ENCODE peak calls at places on chromosome 10, in ten cellular contexts. L, Y, M, E, T, G, A, P, C and B are unnamed samples.

GRCh38 chr10:18647945-18648344 is 3.4 kb downstream of the NSUN6 start:
- DNase-seq in L (no peak), Y (no peak), M (no peak), E (no peak), T (no peak), G (no peak), A (no peak), P (no peak), C (no peak), B (no peak)

GRCh38 chr10:109889867-109890266 is 33.4 kb downstream of the XPNPEP1 start:
- DNase-seq in L (peak; percentile 92), Y (no peak), M (no peak), E (peak; percentile 89), T (no peak), G (no peak), A (no peak), P (no peak), C (no peak), B (no peak)

GRCh38 chr10:120969219-120969645 is 118.1 kb downstream of the WDR11 start:
- DNase-seq in L (peak; percentile 20), Y (no peak), M (no peak), E (peak; percentile 88), T (no peak), G (no peak), A (no peak), P (no peak), C (no peak), B (no peak)

GRCh38 chr10:124285587-124286527 is 132.9 kb downstream of the OAT start:
- DNase-seq in L (no peak), Y (no peak), M (no peak), E (no peak), T (peak; percentile 13), G (no peak), A (peak; percentile 17), P (no peak), C (peak; percentile 31), B (no peak)

GRCh38 chr10:123997486-123998196 is 95.8 kb downstream of the CHST15 start:
- DNase-seq in L (peak; percentile 99), Y (no peak), M (no peak), E (peak; percentile 99), T (no peak), G (peak; percentile 39), A (no peak), P (no peak), C (peak; percentile 70), B (peak; percentile 72)

GRCh38 chr10:34522542-34522941 is 292.6 kb downstream of the PARD3 start:
- DNase-seq in L (peak; percentile 26), Y (no peak), M (peak; percentile 55), E (no peak), T (no peak), G (no peak), A (no peak), P (peak; percentile 14), C (no peak), B (no peak)

GRCh38 chr10:74822583-74823089 is 3.8 kb upstream of the KAT6B start:
- DNase-seq in L (peak; percentile 85), Y (no peak), M (no peak), E (no peak), T (no peak), G (no peak), A (no peak), P (no peak), C (no peak), B (no peak)

GRCh38 chr10:96902762-96903358 is 70.8 kb downstream of the LCOR start:
- DNase-seq in L (no peak), Y (no peak), M (no peak), E (no peak), T (no peak), G (no peak), A (no peak), P (no peak), C (no peak), B (no peak)

GRCh38 chr10:5961405-5962100 is 15.8 kb downstream of the IL15RA start:
- DNase-seq in L (no peak), Y (no peak), M (no peak), E (no peak), T (no peak), G (no peak), A (peak; percentile 30), P (no peak), C (no peak), B (no peak)

GRCh38 chr10:84329094-84329611 is 764 bp downstream of the CCSER2 start:
- DNase-seq in L (peak; percentile 65), Y (peak; percentile 62), M (no peak), E (peak; percentile 57), T (no peak), G (no peak), A (no peak), P (peak; percentile 32), C (no peak), B (no peak)

GRCh38 chr10:4947039-4947634 is 16.1 kb upstream of the AKR1C1 start:
- DNase-seq in L (peak; percentile 15), Y (no peak), M (no peak), E (no peak), T (no peak), G (no peak), A (no peak), P (no peak), C (no peak), B (no peak)

GRCh38 chr10:118590334-118590733 is 5.1 kb downstream of the PRLHR start:
- DNase-seq in L (peak; percentile 8), Y (no peak), M (peak; percentile 96), E (peak; percentile 45), T (peak; percentile 46), G (no peak), A (no peak), P (no peak), C (no peak), B (no peak)

GRCh38 chr10:19889279-19889678 is 73.0 kb downstream of the PLXDC2 start:
- DNase-seq in L (peak; percentile 69), Y (no peak), M (no peak), E (peak; percentile 51), T (no peak), G (no peak), A (no peak), P (no peak), C (no peak), B (no peak)

GRCh38 chr10:67815571-67816059 is 22.4 kb downstream of the DNAJC12 start:
- DNase-seq in L (peak; percentile 76), Y (no peak), M (peak; percentile 69), E (no peak), T (no peak), G (no peak), A (no peak), P (no peak), C (no peak), B (no peak)

DNA sequence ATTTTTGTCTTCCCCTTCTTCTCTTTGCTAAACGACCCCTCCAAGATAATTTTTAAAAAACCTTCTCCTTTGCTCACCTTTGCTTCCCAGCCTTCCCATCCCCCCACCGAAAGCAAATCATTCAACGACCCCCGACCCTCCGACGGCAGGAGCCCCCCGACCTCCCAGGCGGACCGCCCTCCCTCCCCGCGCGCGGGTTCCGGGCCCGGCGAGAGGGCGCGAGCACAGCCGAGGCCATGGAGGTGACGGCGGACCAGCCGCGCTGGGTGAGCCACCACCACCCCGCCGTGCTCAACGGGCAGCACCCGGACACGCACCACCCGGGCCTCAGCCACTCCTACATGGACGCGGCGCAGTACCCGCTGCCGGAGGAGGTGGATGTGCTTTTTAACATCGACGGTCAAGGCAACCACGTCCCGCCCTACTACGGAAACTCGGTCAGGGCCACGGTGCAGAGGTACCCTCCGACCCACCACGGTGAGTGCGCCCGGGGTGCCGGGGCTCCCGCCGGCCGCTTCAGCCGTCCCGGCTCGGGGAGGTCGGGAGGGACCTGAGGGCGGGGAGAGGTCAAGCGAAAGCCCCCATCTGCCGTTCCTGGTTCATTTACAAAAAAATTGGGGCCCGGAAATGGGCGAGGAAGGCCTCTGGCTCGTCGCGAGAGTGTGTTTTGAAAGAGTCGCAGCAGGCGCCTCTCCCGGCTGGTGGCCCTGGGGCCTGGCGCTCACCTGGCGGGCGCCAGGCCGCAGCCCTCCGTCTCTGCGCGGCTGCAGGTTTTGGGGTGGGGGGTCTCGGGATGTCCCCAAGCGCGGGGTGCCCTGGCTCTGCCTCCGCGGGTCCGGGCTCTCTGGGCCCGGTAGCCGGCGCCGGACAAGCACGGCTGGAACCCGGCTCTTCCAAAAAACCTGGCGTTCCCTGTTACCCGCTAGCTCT is 1.2 kb downstream of the GATA3 start:
- DNase-seq in L (no peak), Y (no peak), M (no peak), E (peak; percentile 35), T (no peak), G (no peak), A (no peak), P (no peak), C (no peak), B (no peak)
- H3K4me3 ChIP-seq in L (no peak overlapping the region), Y (peak overlapping the region; percentile 84), M (no peak overlapping the region), E (peak overlapping the region; percentile 87), T (peak overlapping the region; percentile 53), G (peak overlapping the region; percentile 62), A (no peak overlapping the region), P (peak overlapping the region; percentile 59), C (peak overlapping the region; percentile 55), B (peak overlapping the region; percentile 74)

GRCh38 chr10:79149662-79150443 is 81.1 kb downstream of the ZMIZ1 start:
- DNase-seq in L (peak; percentile 73), Y (peak; percentile 18), M (no peak), E (peak; percentile 81), T (peak; percentile 63), G (peak; percentile 60), A (no peak), P (no peak), C (peak; percentile 94), B (no peak)
- H3K4me3 ChIP-seq in L (no peak overlapping the region), Y (no peak overlapping the region), M (no peak overlapping the region), E (no peak overlapping the region), T (no peak overlapping the region), G (no peak overlapping the region), A (no peak overlapping the region), P (no peak overlapping the region), C (peak overlapping the region; percentile 3), B (peak overlapping the region; percentile 22)

GRCh38 chr10:132481690-132482089 is 55.9 kb upstream of the INPP5A start:
- DNase-seq in L (no peak), Y (no peak), M (no peak), E (no peak), T (no peak), G (no peak), A (no peak), P (no peak), C (peak; percentile 41), B (no peak)
- H3K4me3 ChIP-seq in L (no peak overlapping the region), Y (no peak overlapping the region), M (no peak overlapping the region), E (no peak overlapping the region), T (no peak overlapping the region), G (no peak overlapping the region), A (no peak overlapping the region), P (no peak overlapping the region), C (no peak overlapping the region), B (no peak overlapping the region)

DNA sequence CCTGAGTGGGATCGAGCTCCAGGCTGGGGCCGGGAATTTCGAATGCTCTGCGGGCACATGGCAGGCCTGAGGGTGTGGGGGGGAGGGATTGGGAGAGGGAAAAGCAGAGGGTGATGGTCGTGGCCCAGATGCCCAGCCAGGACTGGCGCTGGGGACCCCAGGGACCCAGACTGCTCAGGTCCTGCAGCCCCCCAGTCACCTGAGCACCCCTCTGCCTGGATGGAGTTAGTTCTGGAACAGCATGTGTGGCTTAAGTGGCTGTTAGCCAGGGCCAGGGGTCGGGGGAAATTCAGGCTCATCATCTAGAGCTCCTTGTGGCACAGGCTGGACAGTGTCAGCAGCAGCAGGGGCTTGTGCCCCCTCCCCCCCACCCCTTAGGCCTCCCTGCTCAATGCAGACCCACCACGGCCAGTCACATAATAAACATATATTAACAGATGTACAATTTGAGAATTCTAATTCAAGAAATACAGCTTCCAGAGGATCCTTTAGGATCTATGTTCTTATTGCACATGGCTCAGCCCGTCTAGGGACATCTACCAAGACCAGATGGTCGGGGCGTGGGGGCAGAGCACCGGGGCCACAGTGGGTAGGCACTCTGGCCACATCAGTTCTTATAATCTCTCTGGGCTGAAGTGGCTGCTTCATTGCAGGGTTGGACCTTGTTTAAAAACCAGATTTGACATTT is 22.2 kb downstream of the DNAJB12 start:
- DNase-seq in L (no peak), Y (no peak), M (no peak), E (no peak), T (no peak), G (no peak), A (no peak), P (no peak), C (no peak), B (no peak)
- H3K4me3 ChIP-seq in L (no peak overlapping the region), Y (no peak overlapping the region), M (no peak overlapping the region), E (no peak overlapping the region), T (no peak overlapping the region), G (no peak overlapping the region), A (no peak overlapping the region), P (no peak overlapping the region), C (peak overlapping the region; percentile 12), B (peak overlapping the region; percentile 36)